ENCODE peak calls at places on chromosome 1, in six cellular contexts. J is GM18507; C is activated naive CD8-positive, alpha-beta T cell treated with anti-CD3 and anti-CD28 coated beads for 36 hours; E is aorta; O is GM10248; V is neuronal stem cell. X is an unnamed sample.

GRCh38 chr1:26862781-26863676 is at the start of gene SFN:
- DNase-seq in J (no peak), C (peak; percentile 61), E (no peak), O (peak; percentile 50), V (no peak), X (no peak)

GRCh38 chr1:61198554-61198953 is 116.2 kb downstream of the NFIA start:
- DNase-seq in J (no peak), C (no peak), E (no peak), O (no peak), V (no peak), X (no peak)

GRCh38 chr1:172292840-172293239 is 127.6 kb upstream of the C1orf105 start:
- DNase-seq in J (no peak), C (no peak), E (no peak), O (no peak), V (no peak), X (no peak)

GRCh38 chr1:65924471-65924870 is 131.8 kb downstream of the PDE4B start:
- DNase-seq in J (no peak), C (no peak), E (no peak), O (no peak), V (no peak), X (no peak)

GRCh38 chr1:53362851-53363642 is 35.2 kb upstream of the LRP8 start:
- DNase-seq in J (no peak), C (no peak), E (peak; percentile 22), O (no peak), V (no peak), X (no peak)

GRCh38 chr1:230231739-230232075 is 164.7 kb downstream of the GALNT2 start:
- DNase-seq in J (no peak), C (no peak), E (peak; percentile 87), O (no peak), V (no peak), X (no peak)

GRCh38 chr1:232899839-232900238 is 50.6 kb upstream of the NTPCR start:
- DNase-seq in J (no peak), C (no peak), E (no peak), O (no peak), V (no peak), X (no peak)

GRCh38 chr1:19423130-19423529 is 62.2 kb downstream of the CAPZB start:
- DNase-seq in J (no peak), C (no peak), E (no peak), O (no peak), V (no peak), X (no peak)

GRCh38 chr1:156124557-156125483 is 10.3 kb downstream of the LMNA start:
- DNase-seq in J (no peak), C (peak; percentile 36), E (peak; percentile 79), O (no peak), V (no peak), X (no peak)

GRCh38 chr1:9421533-9421873 is 117.8 kb upstream of the SLC25A33 start:
- DNase-seq in J (no peak), C (no peak), E (no peak), O (no peak), V (no peak), X (no peak)

GRCh38 chr1:29453502-29454240 is 217.3 kb downstream of the PTPRU start:
- DNase-seq in J (peak; percentile 20), C (no peak), E (peak; percentile 30), O (peak; percentile 59), V (peak; percentile 42), X (no peak)

GRCh38 chr1:53944469-53945182 is 873 bp downstream of the IFT25 start:
- DNase-seq in J (no peak), C (no peak), E (no peak), O (no peak), V (no peak), X (no peak)

X was measured in activated CD8-positive, alpha-beta memory T cell treated with anti-CD3 and anti-CD28 coated beads for 4 hours.